ENCODE peak calls at places on chromosome 13, in ten cellular contexts. B is GM12878, Q is colonic mucosa, M is neuronal stem cell, T is fibroblast of lung, R is IMR-90, W is endothelial cell of umbilical vein, N is keratinocyte, E is GM23248, Y is H9. O is an unnamed sample. For H3K4me1, the result is how much of the 10 kb centered on the place peaks cover.

GRCh38 chr13:46720189-46720588 is 76.8 kb downstream of the ESD start:
- DNase-seq in E (no peak), N (no peak), R (no peak), B (no peak), Q (no peak), T (no peak), M (no peak), Y (no peak), W (no peak), O (no peak)

GRCh38 chr13:73984949-73985691 is 149.1 kb downstream of the KLF12 start:
- DNase-seq in W (no peak), B (no peak), T (no peak), N (no peak), Y (no peak), Q (no peak), E (no peak), M (no peak), R (no peak), O (no peak)

GRCh38 chr13:101785858-101786257 is 333.4 kb downstream of the ITGBL1 start:
- DNase-seq in Y (peak), R (peak), M (peak), N (no peak), T (peak), W (no peak), E (peak), B (no peak), Q (no peak), O (peak)

GRCh38 chr13:92187378-92187989 is 789.1 kb downstream of the GPC5 start:
- DNase-seq in M (peak), B (no peak), T (peak), N (no peak), W (peak), Q (peak), R (peak), E (peak), Y (no peak), O (peak)

GRCh38 chr13:75362026-75362425 is 119.9 kb downstream of the TBC1D4 start:
- DNase-seq in T (no peak), B (no peak), E (no peak), N (no peak), Y (no peak), W (no peak), R (no peak), M (no peak), Q (no peak), O (no peak)

GRCh38 chr13:113413178-113413897 is 40.0 kb downstream of the ADPRHL1 start:
- DNase-seq in E (no peak), B (no peak), N (no peak), Q (no peak), W (no peak), R (no peak), T (peak), M (no peak), Y (no peak), O (no peak)

GRCh38 chr13:41764558-41764957 is 196.4 kb downstream of the VWA8 start:
- DNase-seq in Q (no peak), E (no peak), Y (no peak), T (no peak), B (no peak), R (no peak), W (no peak), N (no peak), M (no peak), O (no peak)

GRCh38 chr13:63455938-63456337 is 2040.3 kb upstream of the PCDH20 start:
- DNase-seq in N (no peak), B (no peak), W (no peak), Y (no peak), Q (no peak), T (no peak), R (no peak), E (peak), M (no peak), O (no peak)

GRCh38 chr13:20953245-20953931 is 50.8 kb upstream of the XPO4 start:
- DNase-seq in R (no peak), M (no peak), N (no peak), E (no peak), Q (no peak), B (no peak), W (no peak), Y (no peak), T (no peak), O (no peak)

DNA sequence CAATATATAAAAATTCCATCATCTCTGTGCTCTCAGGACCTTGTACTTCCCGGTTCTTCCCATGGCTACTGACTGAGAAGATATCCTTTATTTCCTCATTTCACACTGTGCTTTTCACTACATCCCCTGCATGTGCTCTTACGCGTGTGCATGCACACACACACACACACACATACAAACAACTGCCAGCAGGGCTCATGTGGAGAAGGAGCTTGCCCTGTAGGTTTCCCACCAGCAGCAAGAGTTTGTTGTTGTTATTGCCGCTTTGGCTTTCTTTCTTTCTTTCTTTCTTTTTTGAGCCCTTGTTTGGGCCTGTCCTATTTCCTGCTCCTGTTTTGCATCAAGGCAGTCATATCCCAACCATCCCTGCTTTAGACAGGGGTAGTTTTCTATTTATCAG is 43.6 kb downstream of the TEX26 start:
- DNase-seq in B (no peak), E (no peak), Y (no peak), M (no peak), R (no peak), W (no peak), T (no peak), N (no peak), Q (no peak), O (no peak)
- H3K4me1 ChIP-seq in B (under half), E (under half), Y (under half), M (under half), R (under half), W (under half), T (under half), N (under half), Q (under half), O (under half)

DNA sequence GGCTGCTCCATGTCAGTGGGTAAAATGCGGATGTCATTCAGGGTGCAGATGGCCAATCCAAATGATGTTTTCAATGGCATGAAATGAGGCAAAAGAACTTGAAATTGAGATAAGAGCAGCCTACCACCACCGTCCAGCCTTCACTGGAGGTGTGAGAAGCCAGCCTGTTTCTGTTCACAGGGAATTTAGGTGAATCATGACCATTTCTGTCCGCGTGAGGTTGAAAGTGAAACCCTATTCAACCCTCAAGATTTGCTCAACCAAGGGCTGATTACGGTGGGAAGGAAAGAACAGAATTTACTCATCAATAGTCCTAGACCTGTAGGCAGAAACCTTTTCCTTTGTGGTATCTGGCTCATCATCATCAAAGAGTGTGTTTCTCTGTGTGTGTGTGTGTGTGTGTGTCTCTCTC is 370.7 kb downstream of the COG6 start:
- DNase-seq in E (no peak), B (peak), Q (no peak), W (no peak), Y (no peak), N (no peak), R (peak), M (no peak), T (no peak), O (no peak)
- H3K9ac ChIP-seq in E (no peak), B (no peak), Q (no peak), W (no peak), Y (no peak), N (no peak), R (no peak), M (no peak), T (no peak), O (no peak)

DNA sequence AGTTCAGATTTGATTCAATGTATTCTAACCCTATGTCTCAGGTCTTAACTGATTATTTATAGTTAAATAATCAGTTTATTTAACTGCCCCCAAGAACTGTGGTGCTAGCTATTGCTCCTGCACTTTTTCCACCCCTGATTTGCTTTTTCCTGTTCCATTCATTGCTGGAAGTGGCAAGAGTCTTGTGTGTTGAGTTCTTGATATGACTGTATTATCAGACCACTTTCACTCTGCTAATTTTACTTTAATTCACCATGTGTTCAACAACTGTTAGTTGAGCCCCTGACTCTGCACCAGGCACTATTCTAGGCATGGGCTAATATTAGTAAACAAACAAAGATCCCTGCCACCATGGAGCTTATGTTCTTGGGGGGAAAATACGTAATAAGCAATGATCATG is 39.9 kb downstream of the WDFY2 start:
- DNase-seq in R (no peak), Y (no peak), T (no peak), Q (no peak), E (no peak), M (no peak), B (no peak), N (no peak), W (no peak), O (no peak)
- H3K4me1 ChIP-seq in R (under half), Y (under half), T (under half), Q (under half), E (half or more), M (under half), B (under half), N (under half), W (under half), O (under half)

GRCh38 chr13:98485561-98485960 is 91.3 kb downstream of the STK24 start:
- DNase-seq in M (no peak), N (no peak), Y (no peak), Q (no peak), R (no peak), B (no peak), W (no peak), T (no peak), E (no peak), O (no peak)
- H3K9ac ChIP-seq in M (no peak), N (peak), Y (no peak), Q (no peak), R (no peak), B (no peak), W (peak), T (no peak), E (peak), O (no peak)

O was measured in adipocyte.